ENCODE peak calls at places on chromosomes 12 and 14, in eight cellular contexts. One of them, this sample, is unnamed.

GRCh38 chr14:100762089-100762515 is 35.4 kb downstream of the DLK1 start:
- DNase-seq in uterus: no peak
- DNase-seq in stomach: no peak
- DNase-seq in lower leg skin: no peak
- DNase-seq in ovary: no peak
- DNase-seq in HCT116: no peak
- DNase-seq in thyroid gland: no peak
- DNase-seq in A549: no peak
- DNase-seq in this sample: no peak

GRCh38 chr12:47797432-47797831 is 22.3 kb downstream of the HDAC7 start:
- DNase-seq in uterus: no peak
- DNase-seq in stomach: peak
- DNase-seq in lower leg skin: no peak
- DNase-seq in ovary: no peak
- DNase-seq in HCT116: no peak
- DNase-seq in thyroid gland: no peak
- DNase-seq in A549: no peak
- DNase-seq in this sample: no peak

GRCh38 chr14:52033131-52033642 is 35.7 kb downstream of the NID2 start:
- DNase-seq in uterus: no peak
- DNase-seq in stomach: no peak
- DNase-seq in lower leg skin: no peak
- DNase-seq in ovary: no peak
- DNase-seq in HCT116: no peak
- DNase-seq in thyroid gland: no peak
- DNase-seq in A549: no peak
- DNase-seq in this sample: no peak

GRCh38 chr14:101029668-101030290 is 126.3 kb upstream of the RTL1 start:
- DNase-seq in uterus: no peak
- DNase-seq in stomach: no peak
- DNase-seq in lower leg skin: peak
- DNase-seq in ovary: no peak
- DNase-seq in HCT116: no peak
- DNase-seq in thyroid gland: no peak
- DNase-seq in A549: no peak
- DNase-seq in this sample: no peak

GRCh38 chr12:80498059-80498728 is 54.2 kb downstream of the PTPRQ start:
- DNase-seq in uterus: no peak
- DNase-seq in stomach: no peak
- DNase-seq in lower leg skin: no peak
- DNase-seq in ovary: no peak
- DNase-seq in HCT116: no peak
- DNase-seq in thyroid gland: no peak
- DNase-seq in A549: no peak
- DNase-seq in this sample: no peak

GRCh38 chr14:72582582-72582981 is 311.3 kb downstream of the DPF3 start:
- DNase-seq in uterus: no peak
- DNase-seq in stomach: no peak
- DNase-seq in lower leg skin: no peak
- DNase-seq in ovary: no peak
- DNase-seq in HCT116: no peak
- DNase-seq in thyroid gland: no peak
- DNase-seq in A549: no peak
- DNase-seq in this sample: no peak

GRCh38 chr12:53499261-53500118 is at the start of gene MAP3K12:
- DNase-seq in uterus: peak
- DNase-seq in stomach: peak
- DNase-seq in lower leg skin: peak
- DNase-seq in ovary: peak
- DNase-seq in HCT116: no peak
- DNase-seq in thyroid gland: peak
- DNase-seq in A549: peak
- DNase-seq in this sample: peak

GRCh38 chr14:57831981-57832380 is 33.9 kb downstream of the SLC35F4 start:
- DNase-seq in uterus: no peak
- DNase-seq in stomach: no peak
- DNase-seq in lower leg skin: no peak
- DNase-seq in ovary: no peak
- DNase-seq in HCT116: no peak
- DNase-seq in thyroid gland: peak
- DNase-seq in A549: no peak
- DNase-seq in this sample: no peak

GRCh38 chr14:89956294-89957009 is 725 bp downstream of the TDP1 start:
- DNase-seq in uterus: peak
- DNase-seq in stomach: peak
- DNase-seq in lower leg skin: peak
- DNase-seq in ovary: peak
- DNase-seq in HCT116: peak
- DNase-seq in thyroid gland: peak
- DNase-seq in A549: no peak
- DNase-seq in this sample: peak

DNA sequence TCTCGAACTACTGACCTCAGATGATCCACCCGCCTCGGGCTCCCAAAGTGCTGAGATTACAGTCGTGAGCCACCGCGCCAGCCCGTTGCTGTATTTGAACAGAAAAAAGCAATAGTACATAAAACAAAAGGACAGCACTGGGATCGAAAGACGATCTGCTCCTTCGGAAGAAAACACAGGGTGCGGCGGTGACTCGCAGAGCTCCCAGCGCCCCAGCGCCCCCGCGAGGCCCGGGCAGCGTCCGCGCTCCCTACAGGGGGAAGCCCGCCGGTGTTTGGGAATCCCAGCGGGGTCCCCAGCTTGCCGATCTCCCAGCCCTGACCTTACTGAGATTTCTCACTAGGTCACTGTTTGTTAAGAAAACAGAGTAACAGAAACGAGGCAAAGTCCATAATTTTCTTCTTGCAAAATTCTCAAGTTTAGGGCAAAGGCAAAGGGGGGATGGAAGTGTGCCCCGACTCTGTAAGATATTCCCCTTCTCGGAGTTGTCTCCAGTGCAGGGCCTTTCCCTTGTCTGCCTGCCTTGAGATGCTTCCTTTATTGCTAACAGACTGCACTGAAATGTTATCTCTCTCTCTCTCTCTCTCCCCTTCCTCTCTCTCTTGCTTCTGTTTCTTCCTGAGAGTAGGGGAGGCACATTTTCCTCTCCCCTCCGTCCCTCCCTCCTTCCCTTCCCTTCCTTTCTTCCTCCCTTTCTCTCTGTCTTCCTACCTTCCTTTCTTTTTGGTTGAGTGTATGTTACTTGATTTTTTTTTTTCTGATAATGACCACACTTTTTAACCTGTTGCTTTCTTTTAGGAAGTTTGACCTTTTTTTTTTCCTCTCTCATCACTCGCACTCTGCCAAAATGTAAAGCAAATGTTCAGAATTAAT is 92.0 kb downstream of the TMEM30B start:
- DNase-seq in uterus: peak
- DNase-seq in stomach: peak
- DNase-seq in lower leg skin: peak
- DNase-seq in ovary: peak
- DNase-seq in HCT116: no peak
- DNase-seq in thyroid gland: peak
- DNase-seq in A549: peak
- DNase-seq in this sample: peak
- TF ChIP-seq CTCF in uterus: peak
- TF ChIP-seq CTCF in stomach: no peak
- TF ChIP-seq CTCF in lower leg skin: no peak
- TF ChIP-seq CTCF in ovary: no peak
- TF ChIP-seq CTCF in HCT116: peak
- TF ChIP-seq CTCF in thyroid gland: peak
- TF ChIP-seq CTCF in A549: peak
- TF ChIP-seq CTCF in this sample: peak

GRCh38 chr12:121536058-121536928 is 44.5 kb downstream of the KDM2B start:
- DNase-seq in uterus: peak
- DNase-seq in stomach: peak
- DNase-seq in lower leg skin: peak
- DNase-seq in ovary: peak
- DNase-seq in HCT116: no peak
- DNase-seq in thyroid gland: peak
- DNase-seq in A549: peak
- DNase-seq in this sample: peak

GRCh38 chr12:121533391-121534090 is 47.3 kb downstream of the KDM2B start:
- DNase-seq in uterus: no peak
- DNase-seq in stomach: no peak
- DNase-seq in lower leg skin: no peak
- DNase-seq in ovary: peak
- DNase-seq in HCT116: no peak
- DNase-seq in thyroid gland: peak
- DNase-seq in A549: no peak
- DNase-seq in this sample: no peak

GRCh38 chr12:121532503-121533390 is 48.1 kb downstream of the KDM2B start:
- DNase-seq in uterus: no peak
- DNase-seq in stomach: no peak
- DNase-seq in lower leg skin: no peak
- DNase-seq in ovary: peak
- DNase-seq in HCT116: no peak
- DNase-seq in thyroid gland: peak
- DNase-seq in A549: no peak
- DNase-seq in this sample: no peak

GRCh38 chr12:121535150-121536057 is 45.4 kb downstream of the KDM2B start:
- DNase-seq in uterus: no peak
- DNase-seq in stomach: no peak
- DNase-seq in lower leg skin: no peak
- DNase-seq in ovary: peak
- DNase-seq in HCT116: no peak
- DNase-seq in thyroid gland: no peak
- DNase-seq in A549: no peak
- DNase-seq in this sample: no peak

DNA sequence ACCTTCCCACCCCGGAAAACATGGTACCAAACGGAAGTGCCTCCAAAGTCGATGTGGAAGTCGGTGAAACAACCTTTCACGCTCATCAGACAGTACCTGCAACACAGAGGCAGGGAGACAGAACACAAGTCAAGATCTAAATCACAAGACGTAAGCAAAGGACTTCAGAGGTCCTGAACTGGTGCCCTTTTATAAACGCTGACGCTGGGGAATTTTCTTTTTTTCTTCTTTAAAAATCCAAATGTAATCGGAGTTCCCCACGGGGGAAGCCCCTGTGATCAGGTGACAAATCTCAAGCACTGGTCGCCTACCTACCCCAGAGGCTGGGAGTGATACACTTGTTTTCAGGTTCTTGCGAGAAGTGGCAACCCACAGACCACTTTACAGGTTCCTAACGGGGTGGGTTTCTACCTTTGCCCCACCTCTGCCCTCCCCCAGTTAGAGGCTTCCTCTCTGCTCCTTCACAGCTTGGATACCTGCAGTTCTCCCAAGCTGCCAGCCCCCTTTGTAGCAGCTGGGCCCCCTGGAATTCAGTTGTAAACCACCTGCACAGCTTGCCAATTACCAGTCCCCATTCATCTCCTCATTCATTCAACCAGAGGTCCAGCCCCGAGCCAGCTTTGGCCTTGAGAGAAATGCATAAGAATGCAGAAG is 46.2 kb downstream of the KDM2B start:
- DNase-seq in uterus: no peak
- DNase-seq in stomach: no peak
- DNase-seq in lower leg skin: no peak
- DNase-seq in ovary: no peak
- DNase-seq in HCT116: no peak
- DNase-seq in thyroid gland: peak
- DNase-seq in A549: no peak
- DNase-seq in this sample: no peak
- TF ChIP-seq POLR2A in uterus: no peak
- TF ChIP-seq POLR2A in stomach: no peak
- TF ChIP-seq POLR2A in lower leg skin: no peak
- TF ChIP-seq POLR2A in ovary: no peak
- TF ChIP-seq POLR2A in HCT116: no peak
- TF ChIP-seq POLR2A in thyroid gland: no peak
- TF ChIP-seq POLR2A in A549: no peak
- TF ChIP-seq POLR2A in this sample: no peak

DNA sequence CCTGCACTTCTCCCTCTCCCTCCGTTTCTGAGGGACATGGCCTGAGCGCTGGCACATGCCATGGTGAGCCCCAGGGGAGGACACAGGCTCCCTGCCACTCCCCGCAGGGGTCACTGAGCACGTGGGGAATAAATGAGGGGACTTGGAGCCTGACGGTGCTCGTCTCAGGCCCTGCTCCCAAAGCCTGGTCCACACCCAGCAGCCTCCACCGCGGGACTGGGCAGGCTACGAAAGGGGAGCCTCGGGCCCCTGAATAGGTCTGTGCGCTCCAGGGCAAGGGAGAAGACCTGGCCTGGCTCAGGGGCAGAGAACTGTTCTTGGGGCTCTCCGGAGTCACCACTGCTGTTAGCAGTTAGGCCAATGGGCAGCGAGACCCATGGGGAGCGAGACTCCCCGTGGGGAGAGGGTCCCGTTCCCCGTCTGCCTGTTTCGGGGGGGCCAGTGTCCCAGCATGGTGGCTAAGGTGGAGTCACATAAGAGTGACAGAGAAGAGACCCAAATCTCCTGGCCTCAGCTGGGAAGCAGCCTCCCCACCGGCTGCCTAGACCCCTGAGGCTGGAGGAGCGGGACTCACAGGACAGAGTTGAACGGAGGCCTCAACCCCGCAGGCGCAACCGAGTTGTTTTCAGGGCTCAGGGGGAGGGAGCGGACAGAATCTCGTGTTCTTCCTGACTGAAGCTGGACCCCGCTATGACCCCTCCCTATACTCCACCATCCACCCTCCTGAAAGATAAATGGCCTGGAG is 329.8 kb upstream of the SFSWAP start:
- DNase-seq in uterus: no peak
- DNase-seq in stomach: no peak
- DNase-seq in lower leg skin: peak
- DNase-seq in ovary: peak
- DNase-seq in HCT116: no peak
- DNase-seq in thyroid gland: no peak
- DNase-seq in A549: no peak
- DNase-seq in this sample: no peak
- TF ChIP-seq CTCF in uterus: no peak
- TF ChIP-seq CTCF in stomach: no peak
- TF ChIP-seq CTCF in lower leg skin: no peak
- TF ChIP-seq CTCF in ovary: no peak
- TF ChIP-seq CTCF in HCT116: no peak
- TF ChIP-seq CTCF in thyroid gland: no peak
- TF ChIP-seq CTCF in A549: no peak
- TF ChIP-seq CTCF in this sample: no peak

DNA sequence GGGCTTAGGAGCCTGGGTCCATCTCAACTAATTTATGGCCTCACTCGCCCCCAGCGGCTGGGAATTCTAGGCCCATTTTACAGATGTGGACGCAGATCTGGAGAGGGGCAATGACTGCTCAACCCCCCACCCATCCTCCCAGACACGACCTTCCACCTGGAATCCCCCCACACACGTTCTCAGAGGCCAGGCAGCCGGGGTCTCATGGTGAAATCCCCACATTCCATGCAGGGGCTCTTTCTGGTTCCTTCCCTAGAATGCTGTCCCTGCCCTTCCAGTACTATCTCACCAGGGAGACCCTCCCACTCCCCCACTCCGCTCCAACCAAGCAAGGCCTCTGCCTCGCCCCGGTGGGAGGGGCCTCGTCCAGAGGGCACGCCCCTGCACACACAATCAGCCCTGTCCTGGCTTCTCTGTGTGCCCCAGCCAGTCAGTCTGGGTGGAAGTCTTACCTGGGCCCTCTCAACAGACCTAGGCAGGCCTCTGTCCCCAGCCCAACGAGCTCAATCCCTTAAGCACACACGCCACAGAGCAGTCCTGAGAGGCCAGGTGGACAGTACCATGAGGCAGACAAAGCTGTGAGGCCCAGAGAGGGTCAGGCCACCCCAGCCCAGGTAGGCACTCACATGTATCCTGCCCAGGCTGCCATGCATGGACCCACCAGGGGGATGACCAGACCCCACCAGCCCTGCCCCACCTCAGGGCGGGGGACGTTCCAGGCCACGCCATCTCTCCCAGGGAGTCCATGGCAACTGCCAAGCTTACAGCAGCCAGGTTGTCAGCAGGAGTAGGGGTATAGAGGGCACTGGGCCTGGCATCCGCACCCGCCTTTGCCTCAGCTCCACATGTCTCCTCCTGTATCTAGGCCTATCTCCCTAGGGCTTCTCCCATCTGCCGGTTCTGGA is 1.3 kb upstream of the ANKRD9 start:
- DNase-seq in uterus: no peak
- DNase-seq in stomach: peak
- DNase-seq in lower leg skin: no peak
- DNase-seq in ovary: no peak
- DNase-seq in HCT116: no peak
- DNase-seq in thyroid gland: peak
- DNase-seq in A549: no peak
- DNase-seq in this sample: no peak
- TF ChIP-seq POLR2A in uterus: no peak
- TF ChIP-seq POLR2A in stomach: no peak
- TF ChIP-seq POLR2A in lower leg skin: no peak
- TF ChIP-seq POLR2A in ovary: no peak
- TF ChIP-seq POLR2A in HCT116: no peak
- TF ChIP-seq POLR2A in thyroid gland: no peak
- TF ChIP-seq POLR2A in A549: no peak
- TF ChIP-seq POLR2A in this sample: no peak